ENCODE peak calls at places on chromosomes 16 and 17, in four cellular contexts. C is K562, Z is SK-N-SH, Y is HepG2. L is an unnamed sample.

GRCh38 chr17:3754458-3755334 is 31.0 kb downstream of the HASPIN start:
- DNase-seq in C (peak; percentile 82), Z (peak; percentile 79), Y (no peak), L (no peak)

GRCh38 chr16:4488486-4488967 is 12.3 kb downstream of the HMOX2 start:
- DNase-seq in C (no peak), Z (no peak), Y (no peak), L (no peak)

GRCh38 chr17:77501751-77502625 is 361.2 kb downstream of the SEC14L1 start:
- DNase-seq in C (no peak), Z (peak; percentile 27), Y (no peak), L (no peak)

GRCh38 chr17:77640916-77641605 is 317.4 kb upstream of the TNRC6C start:
- DNase-seq in C (no peak), Z (no peak), Y (no peak), L (no peak)

GRCh38 chr16:22346463-22346862 is 28.0 kb downstream of the CDR2 start:
- DNase-seq in C (no peak), Z (no peak), Y (no peak), L (no peak)

GRCh38 chr17:63082273-63082861 is 116.3 kb downstream of the TANC2 start:
- DNase-seq in C (peak; percentile 26), Z (peak; percentile 19), Y (peak; percentile 10), L (no peak)

GRCh38 chr17:59353936-59354755 is 22.7 kb downstream of the YPEL2 start:
- DNase-seq in C (no peak), Z (no peak), Y (no peak), L (no peak)

GRCh38 chr16:81143921-81144471 is 47.8 kb upstream of the GCSH start:
- DNase-seq in C (no peak), Z (no peak), Y (peak; percentile 31), L (no peak)

GRCh38 chr16:24013733-24014645 is 178.2 kb downstream of the PRKCB start:
- DNase-seq in C (no peak), Z (no peak), Y (no peak), L (peak; percentile 98)

GRCh38 chr16:83842755-83843507 is 35.2 kb downstream of the HSBP1 start:
- DNase-seq in C (no peak), Z (no peak), Y (no peak), L (no peak)

GRCh38 chr16:86346034-86346433 is 164.3 kb upstream of the FOXF1 start:
- DNase-seq in C (no peak), Z (no peak), Y (no peak), L (no peak)

GRCh38 chr16:324451-325334 is 27.8 kb downstream of the AXIN1 start:
- DNase-seq in C (peak; percentile 95), Z (no peak), Y (no peak), L (no peak)

GRCh38 chr17:3663102-3664011 is 5.0 kb downstream of the TAX1BP3 start:
- DNase-seq in C (no peak), Z (no peak), Y (no peak), L (no peak)

GRCh38 chr17:28008526-28008925 is 34.0 kb upstream of the NLK start:
- DNase-seq in C (peak; percentile 77), Z (no peak), Y (peak; percentile 16), L (no peak)

GRCh38 chr17:73347355-73347754 is 35.6 kb upstream of the CDC42EP4 start:
- DNase-seq in C (no peak), Z (no peak), Y (no peak), L (no peak)

GRCh38 chr17:56761387-56761786 is 72.3 kb downstream of the C17orf67 start:
- DNase-seq in C (no peak), Z (no peak), Y (no peak), L (no peak)

GRCh38 chr17:6576038-6576437 is 19.7 kb upstream of the PITPNM3 start:
- DNase-seq in C (no peak), Z (no peak), Y (no peak), L (no peak)

GRCh38 chr16:89704281-89704680 is 2.8 kb upstream of the SPATA2L start:
- DNase-seq in C (no peak), Z (no peak), Y (no peak), L (no peak)

GRCh38 chr16:2528161-2529060 is 2.8 kb downstream of the CEMP1 start:
- DNase-seq in C (no peak), Z (peak; percentile 14), Y (no peak), L (no peak)

GRCh38 chr16:84665843-84666242 is 17.5 kb downstream of the KLHL36 start:
- DNase-seq in C (no peak), Z (no peak), Y (no peak), L (no peak)

GRCh38 chr16:49859139-49859947 is 3.4 kb upstream of the ZNF423 start:
- DNase-seq in C (peak; percentile 39), Z (no peak), Y (no peak), L (no peak)

GRCh38 chr17:80874866-80875445 is 116.7 kb upstream of the CHMP6 start:
- DNase-seq in C (no peak), Z (no peak), Y (no peak), L (no peak)

GRCh38 chr16:4115209-4115940 is 867 bp downstream of the ADCY9 start:
- DNase-seq in C (peak; percentile 38), Z (peak; percentile 87), Y (no peak), L (no peak)

GRCh38 chr16:89322381-89323119 is 105.0 kb downstream of the ZNF778 start:
- DNase-seq in C (peak; percentile 53), Z (peak; percentile 72), Y (peak; percentile 74), L (no peak)

GRCh38 chr17:43442711-43443110 is 41.1 kb upstream of the DHX8 start:
- DNase-seq in C (no peak), Z (no peak), Y (no peak), L (no peak)

GRCh38 chr17:77772461-77772897 is 186.0 kb upstream of the TNRC6C start:
- DNase-seq in C (peak; percentile 76), Z (peak; percentile 85), Y (peak; percentile 56), L (no peak)

GRCh38 chr16:3292604-3293003 is 9.3 kb downstream of the ZNF263 start:
- DNase-seq in C (no peak), Z (no peak), Y (no peak), L (no peak)

DNA sequence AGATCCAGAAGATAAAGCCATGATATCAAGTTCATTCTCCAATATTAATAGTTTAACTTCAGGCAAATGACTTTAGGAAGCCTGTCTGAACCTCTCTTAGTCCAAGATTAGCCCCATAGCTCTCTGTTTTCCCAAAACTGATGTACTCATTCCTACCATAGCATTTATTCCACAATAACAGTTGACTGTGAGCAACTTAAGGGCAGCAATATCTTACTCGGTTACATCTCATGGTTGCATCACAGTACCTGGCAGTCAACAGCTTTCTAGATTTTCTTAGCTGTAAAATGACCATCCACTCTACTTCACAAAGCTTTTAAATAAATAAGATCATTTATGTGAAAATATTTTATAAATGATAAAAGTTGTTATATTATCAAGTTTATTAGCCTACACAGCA is 58.2 kb upstream of the STAC2 start:
- DNase-seq in C (no peak), Z (no peak), Y (no peak), L (no peak)
- TF ChIP-seq NFIC in C (no peak), Z (no peak), Y (no peak), L (no peak)

DNA sequence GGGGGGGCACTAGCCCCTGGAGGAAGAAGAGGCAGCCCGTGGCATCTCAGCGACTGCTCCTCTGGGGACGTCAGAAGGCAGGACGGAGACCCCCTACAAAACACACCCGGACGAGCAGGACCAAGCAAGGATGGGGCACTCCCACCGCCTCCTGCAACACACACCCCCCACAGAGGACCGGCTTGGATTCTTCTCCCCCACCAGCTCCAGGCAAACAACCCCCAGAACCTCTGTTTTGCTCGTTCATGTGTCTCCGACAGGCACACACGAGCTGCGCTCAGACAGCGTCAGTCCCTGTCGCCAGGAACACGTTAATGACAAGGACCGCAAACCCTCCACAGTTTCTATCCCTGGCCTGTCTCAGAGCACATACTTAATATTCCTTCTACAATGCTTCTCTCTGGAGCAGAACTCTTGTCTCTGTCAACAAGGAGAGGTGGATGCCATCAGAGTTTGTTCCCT is 55.5 kb downstream of the ABR start:
- DNase-seq in C (no peak), Z (no peak), Y (no peak), L (no peak)
- TF ChIP-seq REST in C (no peak), Z (no peak), Y (no peak), L (no peak)

DNA sequence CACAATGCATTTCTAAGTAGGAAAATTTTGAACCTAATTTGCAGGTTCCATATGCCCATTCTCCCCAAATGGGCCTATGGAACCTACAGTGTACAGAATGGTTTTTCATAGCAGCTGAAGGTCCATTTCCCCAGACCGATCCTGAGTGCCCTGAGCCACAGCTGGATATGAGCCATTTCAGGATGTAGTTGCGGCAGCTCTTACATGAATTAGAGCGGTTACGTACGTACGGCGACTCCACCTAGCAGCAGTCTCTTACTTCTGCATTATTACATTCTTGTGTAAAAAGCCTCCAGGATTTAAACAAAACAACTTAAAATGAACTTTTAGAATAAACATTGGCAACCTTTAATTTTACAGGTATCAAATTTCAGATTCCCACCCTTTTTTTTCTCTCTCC is 225.3 kb downstream of the SNX29 start:
- DNase-seq in C (no peak), Z (no peak), Y (no peak), L (no peak)
- TF ChIP-seq NFIC in C (no peak), Z (no peak), Y (no peak), L (no peak)

GRCh38 chr17:47970725-47971511 is at the start of gene CDK5RAP3:
- DNase-seq in C (peak; percentile 100), Z (peak; percentile 99), Y (peak; percentile 99), L (peak; percentile 97)
- TF ChIP-seq REST in C (no peak), Z (peak; percentile 44), Y (no peak), L (no peak)